ENCODE peak calls at places on chromosome 9, in four cellular contexts. V is activated CD8-positive, alpha-beta memory T cell treated with anti-CD3 and anti-CD28 coated beads for 1 hour; S is memory B cell; W is nephron progenitor cell. D is an unnamed sample.

GRCh38 chr9:129570450-129571297 is 50.2 kb downstream of the C9orf50 start:
- DNase-seq in V (no peak), S (no peak), W (no peak), D (no peak)

GRCh38 chr9:72675586-72675985 is 154.2 kb downstream of the TMC1 start:
- DNase-seq in S (no peak), W (no peak), V (no peak), D (no peak)

GRCh38 chr9:122393284-122393983 is 22.6 kb downstream of the PTGS1 start:
- DNase-seq in S (no peak), V (no peak), W (no peak), D (no peak)

GRCh38 chr9:88197016-88197415 is 58.7 kb upstream of the SPATA31C2 start:
- DNase-seq in V (no peak), W (no peak), S (no peak), D (no peak)

GRCh38 chr9:117101003-117101402 is 313.9 kb downstream of the ASTN2 start:
- DNase-seq in W (no peak), S (no peak), V (no peak), D (no peak)

GRCh38 chr9:131784882-131785281 is 45.0 kb upstream of the RAPGEF1 start:
- DNase-seq in S (no peak), W (no peak), V (no peak), D (no peak)

GRCh38 chr9:31140316-31140715 is 1244.1 kb upstream of the ACO1 start:
- DNase-seq in S (no peak), V (no peak), W (no peak), D (no peak)

GRCh38 chr9:2722715-2723114 is 5.4 kb downstream of the KCNV2 start:
- DNase-seq in W (peak; percentile 3), V (no peak), S (no peak), D (no peak)

GRCh38 chr9:37775216-37775919 is 9.5 kb downstream of the EXOSC3 start:
- DNase-seq in S (no peak), W (no peak), V (no peak), D (no peak)

GRCh38 chr9:134492281-134492691 is 149.3 kb upstream of the COL5A1 start:
- DNase-seq in W (no peak), S (no peak), V (no peak), D (no peak)

GRCh38 chr9:117938896-117939295 is 234.7 kb downstream of the TLR4 start:
- DNase-seq in S (no peak), V (no peak), W (no peak), D (no peak)

GRCh38 chr9:38106488-38106887 is 37.5 kb upstream of the SHB start:
- DNase-seq in V (no peak), W (no peak), S (no peak), D (no peak)

GRCh38 chr9:136329211-136329627 is 1.9 kb downstream of the GPSM1 start:
- DNase-seq in W (no peak), V (no peak), S (no peak), D (no peak)

GRCh38 chr9:125544988-125545651 is 161.9 kb downstream of the MAPKAP1 start:
- DNase-seq in S (no peak), W (no peak), V (no peak), D (no peak)

GRCh38 chr9:127506814-127507750 is 55.8 kb downstream of the LRSAM1 start:
- DNase-seq in S (no peak), W (no peak), V (no peak), D (no peak)

GRCh38 chr9:102035929-102036328 is 297.5 kb upstream of the GRIN3A start:
- DNase-seq in V (no peak), W (no peak), S (no peak), D (no peak)

GRCh38 chr9:113278840-113279239 is 3.4 kb downstream of the PRPF4 start:
- DNase-seq in V (no peak), S (no peak), W (no peak), D (no peak)

GRCh38 chr9:38023661-38024035 is 45.4 kb downstream of the SHB start:
- DNase-seq in S (no peak), V (no peak), W (no peak), D (no peak)

GRCh38 chr9:93702261-93702660 is 125.9 kb downstream of the PHF2 start:
- DNase-seq in W (no peak), V (no peak), S (no peak), D (no peak)

GRCh38 chr9:89839427-89839826 is 234.6 kb downstream of the GADD45G start:
- DNase-seq in W (no peak), S (no peak), V (no peak), D (no peak)

GRCh38 chr9:35653611-35654010 is 2.9 kb upstream of the SIT1 start:
- DNase-seq in V (no peak), W (no peak), S (no peak), D (no peak)

GRCh38 chr9:136089697-136090045 is 5.4 kb downstream of the NACC2 start:
- DNase-seq in V (no peak), W (no peak), S (no peak), D (no peak)

GRCh38 chr9:91245432-91246313 is 116.0 kb downstream of the AUH start:
- DNase-seq in S (no peak), W (no peak), V (no peak), D (no peak)

GRCh38 chr9:90855208-90856000 is 53.8 kb downstream of the SYK start:
- DNase-seq in V (no peak), W (no peak), S (no peak), D (no peak)

GRCh38 chr9:125997510-125997823 is 250.3 kb downstream of the PBX3 start:
- DNase-seq in W (no peak), V (no peak), S (no peak), D (no peak)

GRCh38 chr9:116285320-116285719 is 131.7 kb downstream of the PAPPA start:
- DNase-seq in S (no peak), V (no peak), W (no peak), D (no peak)

GRCh38 chr9:16616686-16617085 is 253.8 kb downstream of the BNC2 start:
- DNase-seq in S (no peak), W (no peak), V (no peak), D (no peak)

GRCh38 chr9:136728548-136729123 is 14.1 kb downstream of the LCN10 start:
- DNase-seq in V (no peak), S (no peak), W (peak; percentile 67), D (no peak)

GRCh38 chr9:69121155-69122085 is 52.7 kb upstream of the TJP2 start:
- DNase-seq in W (peak; percentile 71), V (no peak), S (peak; percentile 47), D (peak; percentile 6)

GRCh38 chr9:127122176-127123151 is at the start of gene ANGPTL2:
- DNase-seq in S (peak; percentile 5), W (peak; percentile 88), V (no peak), D (no peak)

GRCh38 chr9:133641861-133642595 is 5.9 kb downstream of the DBH start:
- DNase-seq in V (no peak), S (no peak), W (no peak), D (no peak)